ENCODE peak calls at places on chromosomes 5 and 9, in four cellular contexts. I is HepG2, L is SK-N-SH, H is H1. C is an unnamed sample.

GRCh38 chr5:149282027-149282965 is 10.6 kb downstream of the AFAP1L1 start:
- DNase-seq in I (no peak), L (no peak), H (no peak), C (no peak)

GRCh38 chr5:180825768-180826525 is 23.3 kb upstream of the MGAT1 start:
- DNase-seq in I (peak; percentile 86), L (no peak), H (no peak), C (no peak)

GRCh38 chr5:53969331-53969730 is 341.0 kb downstream of the ARL15 start:
- DNase-seq in I (no peak), L (peak; percentile 24), H (no peak), C (no peak)

GRCh38 chr9:1216532-1216931 is 166.4 kb downstream of the DMRT2 start:
- DNase-seq in I (no peak), L (no peak), H (no peak), C (no peak)

GRCh38 chr5:92911293-92911692 is 669.7 kb downstream of the NR2F1-AS1 start:
- DNase-seq in I (no peak), L (no peak), H (no peak), C (no peak)

GRCh38 chr5:93587919-93588585 is 5.0 kb downstream of the NR2F1 start:
- DNase-seq in I (no peak), L (peak; percentile 27), H (no peak), C (no peak)

GRCh38 chr5:25540628-25541027 is 895.9 kb upstream of the CDH10 start:
- DNase-seq in I (no peak), L (no peak), H (no peak), C (no peak)

GRCh38 chr5:180071418-180072255 is at the start of gene RNF130:
- DNase-seq in I (peak; percentile 80), L (peak; percentile 98), H (peak; percentile 96), C (peak; percentile 54)

GRCh38 chr5:154320690-154321089 is 125.1 kb upstream of the SAP30L start:
- DNase-seq in I (no peak), L (no peak), H (no peak), C (no peak)

GRCh38 chr9:93265972-93266371 is 82.0 kb downstream of the WNK2 start:
- DNase-seq in I (no peak), L (peak; percentile 13), H (no peak), C (peak; percentile 5)

GRCh38 chr9:124392855-124393460 is 22.3 kb downstream of the PSMB7 start:
- DNase-seq in I (no peak), L (peak; percentile 77), H (no peak), C (no peak)

GRCh38 chr5:157566902-157567489 is 8.6 kb downstream of the ADAM19 start:
- DNase-seq in I (no peak), L (no peak), H (no peak), C (no peak)

GRCh38 chr5:122099060-122099790 is 21.2 kb upstream of the LOX start:
- DNase-seq in I (no peak), L (no peak), H (no peak), C (no peak)

GRCh38 chr5:174503461-174504265 is 220.7 kb upstream of the MSX2 start:
- DNase-seq in I (no peak), L (no peak), H (no peak), C (no peak)

GRCh38 chr5:41465493-41466171 is 44.8 kb downstream of the PLCXD3 start:
- DNase-seq in I (no peak), L (no peak), H (no peak), C (no peak)

GRCh38 chr5:66769030-66769733 is 173.0 kb downstream of the MAST4 start:
- DNase-seq in I (no peak), L (no peak), H (no peak), C (no peak)

GRCh38 chr9:104993291-104993963 is 65.5 kb upstream of the ABCA1 start:
- DNase-seq in I (peak; percentile 63), L (no peak), H (peak; percentile 80), C (no peak)

GRCh38 chr9:120846906-120847305 is 4.2 kb upstream of the PSMD5 start:
- DNase-seq in I (no peak), L (no peak), H (no peak), C (no peak)

GRCh38 chr9:95165004-95165403 is 152.5 kb downstream of the FANCC start:
- DNase-seq in I (no peak), L (no peak), H (no peak), C (no peak)

GRCh38 chr9:5671711-5672353 is 42.9 kb downstream of the RIC1 start:
- DNase-seq in I (no peak), L (no peak), H (no peak), C (no peak)

GRCh38 chr5:58816181-58816731 is 233.4 kb downstream of the RAB3C start:
- DNase-seq in I (no peak), L (peak; percentile 48), H (no peak), C (no peak)
- TF ChIP-seq TAF1 in I (no peak), L (no peak), H (no peak), C (no peak)

DNA sequence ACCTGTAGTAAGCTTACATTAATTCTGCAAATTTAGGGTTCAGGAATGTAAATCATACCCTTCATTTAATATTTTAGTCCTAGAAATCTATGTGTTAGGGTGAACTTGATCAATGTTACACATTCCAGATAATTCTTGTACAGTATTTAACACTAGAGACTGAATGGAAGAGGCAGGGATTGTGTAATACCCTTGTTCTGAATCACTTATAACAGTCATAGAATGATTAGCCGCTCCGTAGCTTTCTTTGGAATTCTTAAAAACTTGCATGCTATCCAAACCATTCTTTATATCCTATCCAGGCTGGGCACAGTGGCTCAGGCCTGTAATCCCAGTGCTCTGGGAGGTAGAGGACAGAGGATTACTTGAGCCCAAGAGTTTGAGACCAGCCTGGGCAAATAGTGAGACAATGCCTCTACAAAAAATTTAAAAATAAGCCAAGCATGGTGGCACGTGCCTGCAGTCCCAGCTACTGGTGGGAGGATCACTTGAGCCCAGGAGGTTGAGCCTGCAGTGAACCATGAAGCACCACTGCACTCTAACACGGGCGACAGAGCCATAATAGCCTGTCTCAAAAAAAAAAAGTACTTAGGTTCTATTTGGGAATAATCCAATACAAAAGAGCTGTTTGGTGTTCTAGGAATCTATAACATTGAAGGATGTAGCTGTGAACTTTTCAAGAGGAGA is 8.3 kb downstream of the ZNF483 start:
- DNase-seq in I (no peak), L (no peak), H (no peak), C (no peak)
- TF ChIP-seq TAF1 in I (no peak), L (no peak), H (no peak), C (no peak)

DNA sequence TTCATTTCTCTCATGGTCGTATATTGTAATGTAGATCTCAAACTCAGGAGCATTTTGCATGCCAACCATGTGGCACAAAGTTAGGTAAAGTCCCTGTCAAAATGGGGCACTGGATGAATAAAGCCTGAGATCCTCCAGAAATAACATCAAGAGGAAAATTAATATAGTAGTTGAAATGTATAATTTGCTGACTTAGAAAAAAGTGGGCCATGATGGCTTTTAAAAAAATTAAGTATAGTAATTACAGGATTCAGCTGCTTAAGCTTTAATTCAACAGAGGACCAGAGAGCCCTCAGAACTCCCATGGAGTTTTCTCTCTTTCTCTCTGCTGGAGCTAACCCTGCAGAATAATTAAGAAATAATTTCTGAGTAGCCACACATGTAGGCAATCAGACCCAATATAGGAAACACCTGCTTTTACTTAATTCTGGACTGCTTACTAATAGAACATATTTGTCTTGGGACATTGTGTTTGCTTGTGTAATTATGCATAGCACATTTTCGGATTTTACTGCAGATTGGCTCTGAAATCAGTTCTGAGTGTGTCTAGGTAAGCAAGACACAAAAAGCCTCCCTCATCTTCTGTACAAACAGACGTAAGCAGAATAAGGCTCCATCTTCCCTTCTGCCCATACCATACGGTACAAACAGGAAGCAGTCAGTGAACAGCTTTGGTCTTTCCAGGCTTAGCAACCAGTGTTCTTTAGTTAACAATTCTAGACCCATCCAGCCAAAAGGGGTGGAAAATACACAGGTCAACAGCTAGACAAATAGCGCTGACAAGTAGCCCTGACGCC is 26.5 kb upstream of the PCSK1 start:
- DNase-seq in I (no peak), L (no peak), H (no peak), C (no peak)
- TF ChIP-seq TAF1 in I (no peak), L (no peak), H (no peak), C (no peak)

DNA sequence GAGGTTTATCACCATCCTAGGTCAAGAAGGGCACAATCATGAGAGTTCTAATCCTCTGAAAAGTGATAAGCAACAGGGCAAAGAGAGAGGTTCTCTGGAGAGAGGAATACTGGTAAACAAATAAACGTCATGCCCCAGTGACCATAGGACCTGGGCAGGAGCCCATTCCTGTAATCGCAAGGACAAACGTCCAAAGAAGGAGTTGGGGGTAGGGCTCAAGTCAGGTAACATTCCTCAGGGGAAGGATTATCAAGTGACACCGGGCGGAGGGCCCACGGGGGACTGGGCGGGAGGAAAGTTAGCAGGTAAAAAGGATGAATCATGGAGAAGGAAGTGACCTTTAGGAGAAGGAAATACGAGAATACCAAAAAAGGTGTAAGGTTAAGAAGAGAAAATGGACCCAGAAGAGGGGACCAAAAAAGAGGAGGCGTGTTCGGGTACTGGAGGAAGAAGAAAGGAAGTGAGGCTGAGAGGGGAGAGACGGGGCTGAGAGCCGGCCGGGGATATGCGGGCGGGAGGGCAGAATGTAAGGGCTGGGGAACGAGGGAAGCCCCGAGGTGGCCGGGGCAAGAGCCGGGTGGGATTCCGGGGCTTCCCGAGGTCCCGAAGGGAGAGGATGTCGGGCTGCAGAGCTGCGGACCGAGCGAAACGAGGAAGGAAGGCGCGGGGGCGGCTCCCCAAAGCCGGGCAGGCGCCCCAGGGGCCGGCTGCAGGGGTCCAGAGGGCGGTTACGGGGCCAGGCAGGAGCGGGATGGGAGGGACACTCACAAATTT is 583 bp downstream of the DIAPH1 start:
- DNase-seq in I (peak; percentile 63), L (peak; percentile 50), H (peak; percentile 76), C (no peak)
- TF ChIP-seq TAF1 in I (no peak), L (no peak), H (peak; percentile 36), C (no peak)

GRCh38 chr5:177049285-177049684 is 26.8 kb downstream of the ZNF346 start:
- DNase-seq in I (no peak), L (no peak), H (no peak), C (no peak)
- TF ChIP-seq TAF1 in I (no peak), L (no peak), H (no peak), C (no peak)

C was measured in GM12891.